ENCODE peak calls at places on chromosomes 2 and 18, in four cellular contexts. F is GDM1, N is amniotic stem cell, Q is tibial nerve. P is an unnamed sample.

GRCh38 chr2:125596612-125597011 is 1059.3 kb upstream of the GYPC start:
- DNase-seq in F (no peak), N (no peak), Q (no peak), P (no peak)

GRCh38 chr18:48806551-48807261 is 144.1 kb downstream of the SMAD7 start:
- DNase-seq in F (no peak), N (no peak), Q (no peak), P (no peak)

GRCh38 chr2:191950132-191950885 is 103.4 kb upstream of the CAVIN2 start:
- DNase-seq in F (no peak), N (no peak), Q (no peak), P (no peak)

GRCh38 chr2:148914463-148914862 is 39.4 kb downstream of the KIF5C start:
- DNase-seq in F (no peak), N (no peak), Q (no peak), P (no peak)

GRCh38 chr2:184596819-184597411 is 1.4 kb upstream of the ZNF804A start:
- DNase-seq in F (no peak), N (peak), Q (no peak), P (peak)

GRCh38 chr2:141523199-141523598 is 607.6 kb downstream of the LRP1B start:
- DNase-seq in F (no peak), N (no peak), Q (no peak), P (no peak)

GRCh38 chr2:28153851-28154250 is 238.8 kb upstream of the FOSL2 start:
- DNase-seq in F (no peak), N (no peak), Q (no peak), P (no peak)

GRCh38 chr2:53233759-53234547 is 533.7 kb upstream of the CHAC2 start:
- DNase-seq in F (no peak), N (no peak), Q (no peak), P (no peak)

GRCh38 chr2:176710657-176711197 is 441.5 kb downstream of the MTX2 start:
- DNase-seq in F (no peak), N (no peak), Q (peak), P (no peak)

GRCh38 chr18:50748243-50749229 is 71.3 kb downstream of the MRO start:
- DNase-seq in F (no peak), N (no peak), Q (no peak), P (no peak)

GRCh38 chr2:15986068-15986560 is 45.8 kb downstream of the MYCN start:
- DNase-seq in F (no peak), N (no peak), Q (no peak), P (no peak)

GRCh38 chr2:240733803-240734495 is 42.3 kb downstream of the AQP12A start:
- DNase-seq in F (no peak), N (no peak), Q (no peak), P (peak)

GRCh38 chr2:216775043-216775453 is 79.7 kb upstream of the IGFBP5 start:
- DNase-seq in F (no peak), N (peak), Q (peak), P (no peak)

GRCh38 chr2:25165992-25166618 is 2.3 kb downstream of the POMC start:
- DNase-seq in F (no peak), N (no peak), Q (no peak), P (peak)

GRCh38 chr18:49225160-49225559 is 235.3 kb downstream of the DYM start:
- DNase-seq in F (no peak), N (peak), Q (no peak), P (no peak)

GRCh38 chr2:30155202-30155601 is 8.4 kb downstream of the YPEL5 start:
- DNase-seq in F (no peak), N (no peak), Q (no peak), P (no peak)

GRCh38 chr2:22995576-22995975 is 389.4 kb upstream of the KLHL29 start:
- DNase-seq in F (no peak), N (no peak), Q (no peak), P (no peak)

GRCh38 chr2:119638891-119639539 is 40.0 kb upstream of the TMEM177 start:
- DNase-seq in F (no peak), N (no peak), Q (no peak), P (no peak)

GRCh38 chr2:216149741-216150140 is 40.6 kb downstream of the XRCC5 start:
- DNase-seq in F (no peak), N (no peak), Q (no peak), P (no peak)

GRCh38 chr18:62420513-62421209 is 95.6 kb downstream of the TNFRSF11A start:
- DNase-seq in F (peak), N (peak), Q (no peak), P (peak)

GRCh38 chr2:120647487-120647886 is 88.2 kb upstream of the GLI2 start:
- DNase-seq in F (no peak), N (peak), Q (no peak), P (no peak)

GRCh38 chr2:206083602-206084467 is 2.1 kb downstream of the INO80D start:
- DNase-seq in F (no peak), N (no peak), Q (no peak), P (peak)

GRCh38 chr18:58446661-58447060 is 182.2 kb downstream of the ALPK2 start:
- DNase-seq in F (no peak), N (no peak), Q (no peak), P (no peak)

GRCh38 chr2:185456517-185456916 is 282.1 kb upstream of the FSIP2 start:
- DNase-seq in F (no peak), N (peak), Q (no peak), P (no peak)

P was measured in KBM-7.